ENCODE peak calls at places on chromosomes 1 and 21, in five cellular contexts. J, N, U, X and I are unnamed samples.

GRCh38 chr1:151062738-151063371 is 2.7 kb downstream of the MLLT11 start:
- DNase-seq in J (peak), N (no peak), U (no peak), X (peak), I (peak)

GRCh38 chr1:89908993-89909436 is 85.9 kb upstream of the ZNF326 start:
- DNase-seq in J (peak), N (no peak), U (no peak), X (peak), I (peak)

GRCh38 chr1:46077669-46078068 is 54.8 kb downstream of the PIK3R3 start:
- DNase-seq in J (peak), N (no peak), U (no peak), X (peak), I (no peak)

GRCh38 chr1:108753363-108753762 is 6.9 kb downstream of the STXBP3 start:
- DNase-seq in J (no peak), N (no peak), U (no peak), X (no peak), I (no peak)

GRCh38 chr1:52919051-52919719 is 2.4 kb downstream of the ECHDC2 start:
- DNase-seq in J (no peak), N (no peak), U (no peak), X (peak), I (no peak)

GRCh38 chr1:209409786-209410185 is 173.7 kb upstream of the CAMK1G start:
- DNase-seq in J (no peak), N (no peak), U (no peak), X (peak), I (peak)

GRCh38 chr1:112625696-112626095 is 6.1 kb downstream of the CAPZA1 start:
- DNase-seq in J (no peak), N (no peak), U (peak), X (peak), I (peak)

GRCh38 chr1:8974551-8974950 is 28.9 kb downstream of the CA6 start:
- DNase-seq in J (no peak), N (no peak), U (no peak), X (peak), I (no peak)

GRCh38 chr21:26194811-26195251 is 24.3 kb upstream of the APP start:
- DNase-seq in J (no peak), N (no peak), U (no peak), X (no peak), I (peak)

GRCh38 chr1:156750191-156750931 is 1.1 kb downstream of the HDGF start:
- DNase-seq in J (peak), N (no peak), U (peak), X (peak), I (peak)

GRCh38 chr1:112388436-112388835 is 7.6 kb upstream of the CTTNBP2NL start:
- DNase-seq in J (no peak), N (no peak), U (no peak), X (no peak), I (peak)

GRCh38 chr1:156851779-156852413 is 7.0 kb downstream of the INSRR start:
- DNase-seq in J (no peak), N (no peak), U (no peak), X (no peak), I (no peak)

GRCh38 chr1:110188116-110188618 is 21.9 kb upstream of the KCNC4 start:
- DNase-seq in J (peak), N (no peak), U (peak), X (peak), I (peak)

GRCh38 chr1:159916240-159917051 is 8.9 kb downstream of the TAGLN2 start:
- DNase-seq in J (peak), N (no peak), U (no peak), X (peak), I (peak)

GRCh38 chr1:168135982-168136708 is 585 bp downstream of the GPR161 start:
- DNase-seq in J (peak), N (no peak), U (no peak), X (peak), I (peak)

GRCh38 chr1:24713736-24714135 is 31.5 kb upstream of the CLIC4 start:
- DNase-seq in J (no peak), N (no peak), U (no peak), X (no peak), I (no peak)

GRCh38 chr1:41483960-41484844 is at the start of gene EDN2:
- DNase-seq in J (peak), N (no peak), U (no peak), X (peak), I (no peak)

GRCh38 chr21:42760977-42761751 is 107.7 kb downstream of the PDE9A start:
- DNase-seq in J (no peak), N (no peak), U (no peak), X (peak), I (no peak)

GRCh38 chr1:34639701-34640100 is 115.1 kb upstream of the GJB5 start:
- DNase-seq in J (no peak), N (no peak), U (no peak), X (no peak), I (no peak)

GRCh38 chr1:45622891-45623394 is 911 bp downstream of the CCDC17 start:
- DNase-seq in J (no peak), N (no peak), U (no peak), X (no peak), I (no peak)

GRCh38 chr1:7290971-7291970 is 479.8 kb upstream of the VAMP3 start:
- DNase-seq in J (no peak), N (no peak), U (peak), X (no peak), I (peak)

GRCh38 chr1:186994816-186995361 is 166.1 kb downstream of the PLA2G4A start:
- DNase-seq in J (no peak), N (no peak), U (no peak), X (no peak), I (no peak)

GRCh38 chr1:27804791-27805190 is 25.8 kb upstream of the PPP1R8 start:
- DNase-seq in J (no peak), N (no peak), U (no peak), X (no peak), I (no peak)

GRCh38 chr1:47738560-47739182 is 258.5 kb downstream of the TRABD2B start:
- DNase-seq in J (peak), N (no peak), U (peak), X (peak), I (peak)

GRCh38 chr1:18921506-18922251 is 19.3 kb upstream of the ALDH4A1 start:
- DNase-seq in J (no peak), N (no peak), U (peak), X (peak), I (peak)

GRCh38 chr1:36142121-36142520 is 7.2 kb downstream of the TRAPPC3 start:
- DNase-seq in J (no peak), N (no peak), U (no peak), X (no peak), I (no peak)

GRCh38 chr1:59092126-59092525 is 204.8 kb upstream of the FGGY start:
- DNase-seq in J (no peak), N (no peak), U (no peak), X (no peak), I (peak)

GRCh38 chr1:35605071-35605881 is 32.2 kb downstream of the TFAP2E start:
- DNase-seq in J (no peak), N (no peak), U (no peak), X (no peak), I (no peak)

GRCh38 chr1:203584507-203584906 is 42.1 kb upstream of the ATP2B4 start:
- DNase-seq in J (no peak), N (no peak), U (no peak), X (no peak), I (no peak)

GRCh38 chr1:79663916-79664315 is 657.4 kb upstream of the ADGRL4 start:
- DNase-seq in J (no peak), N (no peak), U (no peak), X (no peak), I (no peak)

GRCh38 chr21:9756677-9757076 is 764.7 kb upstream of the TPTE start:
- DNase-seq in J (no peak), N (no peak), U (no peak), X (no peak), I (no peak)

GRCh38 chr1:107739183-107739582 is 225.8 kb downstream of the VAV3 start:
- DNase-seq in J (no peak), N (no peak), U (no peak), X (no peak), I (no peak)

GRCh38 chr1:88016947-88017346 is 667.1 kb upstream of the PKN2 start:
- DNase-seq in J (no peak), N (no peak), U (no peak), X (no peak), I (no peak)

GRCh38 chr1:221963742-221964141 is 221.9 kb upstream of the DUSP10 start:
- DNase-seq in J (no peak), N (no peak), U (no peak), X (no peak), I (peak)

GRCh38 chr1:26278303-26278702 is 1.6 kb upstream of the SH3BGRL3 start:
- DNase-seq in J (peak), N (no peak), U (no peak), X (peak), I (peak)

GRCh38 chr1:242219298-242219901 is 220.5 kb upstream of the MAP1LC3C start:
- DNase-seq in J (no peak), N (no peak), U (no peak), X (peak), I (peak)

GRCh38 chr1:6239950-6240768 is 3.8 kb upstream of the HES3 start:
- DNase-seq in J (no peak), N (no peak), U (no peak), X (peak), I (peak)

GRCh38 chr1:164518692-164519332 is 40.2 kb upstream of the PBX1 start:
- DNase-seq in J (no peak), N (no peak), U (no peak), X (no peak), I (no peak)
- TF ChIP-seq CTCF in J (no peak), N (no peak), U (no peak), X (no peak), I (no peak)

DNA sequence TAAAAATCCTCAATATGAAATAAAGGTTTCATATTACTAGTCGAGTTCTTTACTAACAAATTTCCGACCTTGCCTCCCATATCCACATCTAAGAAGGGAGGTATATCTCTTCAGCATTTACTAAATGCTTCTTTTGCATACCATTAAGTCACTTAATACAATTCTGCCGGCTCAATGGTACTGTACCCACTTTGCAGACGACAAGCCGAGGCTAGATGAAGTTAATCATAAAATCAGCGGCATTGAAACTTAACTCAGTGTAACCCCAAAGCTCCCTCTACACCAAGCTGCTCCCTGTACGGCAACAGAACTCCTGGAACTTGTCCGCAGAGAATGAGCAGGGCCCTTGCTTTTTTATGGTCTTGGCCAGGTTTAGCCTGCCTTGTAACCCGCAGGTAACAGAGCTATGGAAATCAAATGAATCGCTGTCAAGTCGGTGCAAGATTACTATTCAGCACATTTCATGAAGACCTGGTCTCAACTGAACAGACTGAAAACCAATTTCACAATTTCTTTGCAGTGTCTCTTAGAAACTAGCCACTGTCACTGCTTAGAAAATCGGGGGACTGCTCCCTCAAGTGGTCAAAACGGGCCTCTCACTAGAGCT is 738 bp downstream of the INTS7 start:
- DNase-seq in J (no peak), N (no peak), U (no peak), X (no peak), I (no peak)
- TF ChIP-seq CTCF in J (no peak), N (no peak), U (no peak), X (no peak), I (no peak)

DNA sequence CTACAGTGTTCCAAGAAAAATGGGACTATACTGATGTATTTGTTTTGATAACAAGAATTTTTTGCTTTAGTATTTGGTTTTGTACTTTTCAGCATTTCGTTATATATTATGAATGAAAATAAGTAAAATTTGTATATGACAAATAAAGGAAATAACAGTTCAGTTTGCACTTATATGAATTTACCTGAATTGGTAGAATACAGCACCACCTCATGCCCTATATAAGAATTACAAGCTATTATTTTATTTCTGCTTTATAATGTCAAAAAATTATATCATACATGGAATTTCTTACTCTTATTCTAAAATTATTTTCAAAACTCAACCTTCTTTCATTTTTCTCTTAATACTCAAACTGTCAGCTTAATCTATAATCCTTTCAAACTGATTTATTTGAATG is 14.6 kb downstream of the EFCAB7 start:
- DNase-seq in J (peak), N (no peak), U (no peak), X (no peak), I (peak)
- TF ChIP-seq CTCF in J (peak), N (peak), U (peak), X (peak), I (peak)

GRCh38 chr21:29029524-29029923 is 5.1 kb downstream of the USP16 start:
- DNase-seq in J (no peak), N (no peak), U (no peak), X (no peak), I (no peak)

GRCh38 chr21:29022141-29022540 is 2.3 kb upstream of the USP16 start:
- DNase-seq in J (no peak), N (no peak), U (no peak), X (no peak), I (no peak)

GRCh38 chr21:29025328-29025713 is 853 bp downstream of the USP16 start:
- DNase-seq in J (peak), N (no peak), U (no peak), X (peak), I (peak)

GRCh38 chr21:29024474-29025327 is at the start of gene USP16:
- DNase-seq in J (peak), N (peak), U (peak), X (peak), I (peak)
- TF ChIP-seq CTCF in J (no peak), N (no peak), U (no peak), X (no peak), I (peak)